ENCODE peak calls at places on chromosomes 7 and 10, in eight cellular contexts. U is Peyer's patch; R is A549; F is ovary; S is tibial nerve; G is right atrium auricular region; X is GM23338; O is CD8-positive, alpha-beta memory T cell. D is an unnamed sample.

GRCh38 chr10:82310839-82311238 is 435.8 kb downstream of the NRG3 start:
- DNase-seq in R (no peak), F (no peak), U (no peak), O (no peak), X (no peak), G (no peak), S (no peak), D (no peak)

GRCh38 chr7:43649755-43650274 is 66.9 kb downstream of the STK17A start:
- DNase-seq in R (no peak), U (peak; percentile 92), S (no peak), O (peak; percentile 89), X (no peak), F (no peak), G (no peak), D (no peak)

GRCh38 chr10:110399163-110400094 is 94.7 kb upstream of the SMNDC1 start:
- DNase-seq in X (no peak), U (peak; percentile 58), F (no peak), O (no peak), S (no peak), R (peak; percentile 90), G (no peak), D (peak; percentile 47)

GRCh38 chr7:34425194-34425593 is 232.8 kb upstream of the NPSR1 start:
- DNase-seq in O (no peak), F (no peak), G (no peak), S (no peak), U (no peak), R (no peak), X (no peak), D (no peak)

GRCh38 chr7:140899883-140900282 is 24.8 kb downstream of the BRAF start:
- DNase-seq in F (no peak), G (no peak), O (no peak), X (peak; percentile 53), U (no peak), R (no peak), S (no peak), D (no peak)

GRCh38 chr10:43054593-43054992 is 22.3 kb upstream of the RET start:
- DNase-seq in S (no peak), X (no peak), U (no peak), O (no peak), R (no peak), G (no peak), F (peak; percentile 4), D (no peak)

GRCh38 chr10:72889391-72889831 is 4.1 kb upstream of the OIT3 start:
- DNase-seq in X (no peak), S (no peak), F (no peak), O (no peak), U (no peak), R (no peak), G (no peak), D (no peak)

GRCh38 chr10:59362184-59362966 is at the start of gene FAM13C:
- DNase-seq in S (no peak), U (peak; percentile 65), F (peak; percentile 75), X (peak; percentile 85), R (peak; percentile 7), G (peak; percentile 68), O (no peak), D (peak; percentile 71)

GRCh38 chr10:7202804-7203203 is 208.0 kb downstream of the SFMBT2 start:
- DNase-seq in G (no peak), O (no peak), F (no peak), S (no peak), X (no peak), R (no peak), U (no peak), D (no peak)

GRCh38 chr10:118662228-118663035 is 67.0 kb upstream of the PRLHR start:
- DNase-seq in G (no peak), R (no peak), U (no peak), O (no peak), X (no peak), F (no peak), S (no peak), D (no peak)

GRCh38 chr10:36666451-36666850 is 458.9 kb upstream of the ANKRD30A start:
- DNase-seq in G (no peak), U (no peak), R (no peak), F (no peak), O (no peak), S (no peak), X (no peak), D (no peak)

GRCh38 chr10:26391701-26392695 is 46.1 kb upstream of the APBB1IP start:
- DNase-seq in G (no peak), O (no peak), R (no peak), F (no peak), S (no peak), X (peak; percentile 66), U (no peak), D (no peak)

GRCh38 chr10:110651044-110651958 is 7.2 kb downstream of the RBM20 start:
- DNase-seq in G (no peak), U (peak; percentile 57), R (no peak), F (no peak), S (no peak), O (no peak), X (no peak), D (peak; percentile 41)

GRCh38 chr10:62760401-62760800 is 44.1 kb upstream of the ADO start:
- DNase-seq in O (no peak), R (no peak), F (no peak), G (no peak), X (no peak), S (no peak), U (no peak), D (peak; percentile 19)

GRCh38 chr10:117865945-117866344 is 180.8 kb downstream of the RAB11FIP2 start:
- DNase-seq in O (no peak), R (no peak), U (no peak), X (no peak), F (no peak), S (no peak), G (no peak), D (no peak)

GRCh38 chr7:8823486-8823885 is 390.1 kb downstream of the NXPH1 start:
- DNase-seq in F (no peak), U (no peak), X (peak; percentile 21), R (no peak), G (no peak), S (no peak), O (no peak), D (no peak)

DNA sequence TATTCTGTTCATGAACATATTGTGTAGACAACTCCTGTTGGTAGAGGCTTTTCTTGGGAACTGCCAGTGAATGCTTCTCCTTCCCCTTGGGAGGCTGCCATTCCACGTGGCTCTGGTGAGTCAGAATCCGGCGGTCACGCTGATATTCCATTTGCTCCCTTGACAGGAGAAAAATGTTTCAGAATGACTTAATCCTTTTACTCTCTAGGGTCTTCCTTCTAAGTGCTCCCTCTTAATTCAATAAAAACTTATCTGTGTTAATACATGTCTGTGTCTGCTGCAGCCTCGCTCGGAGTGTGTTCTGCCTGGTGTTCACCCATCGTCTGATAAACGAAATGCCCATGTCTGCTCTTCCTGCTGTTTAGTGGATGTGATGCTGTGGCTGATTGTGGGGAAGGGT is 278.6 kb downstream of the ARHGAP12 start:
- DNase-seq in U (peak; percentile 60), R (no peak), O (no peak), X (no peak), G (peak; percentile 91), S (peak; percentile 70), F (peak; percentile 73), D (peak; percentile 67)
- H3K27ac ChIP-seq in U (no peak overlapping the region), R (no peak overlapping the region), O (no peak overlapping the region), X (no peak overlapping the region), G (peak overlapping the region; percentile 54), S (peak overlapping the region; percentile 7), F (no peak overlapping the region), D (peak overlapping the region; percentile 79)

GRCh38 chr7:30169585-30169978 is 34.8 kb downstream of the MTURN start:
- DNase-seq in R (no peak), U (no peak), S (no peak), F (no peak), O (no peak), G (no peak), X (no peak), D (no peak)
- H3K4me1 ChIP-seq in R (peaks cover 28% of the 10 kb centered on the region), U (no peaks in the 10 kb centered on the region), S (peaks cover 53% of the 10 kb centered on the region), F (peaks cover 4% of the 10 kb centered on the region), O (no peaks in the 10 kb centered on the region), G (peaks cover 23% of the 10 kb centered on the region), X (peaks cover 14% of the 10 kb centered on the region), D (peaks cover 24% of the 10 kb centered on the region)

DNA sequence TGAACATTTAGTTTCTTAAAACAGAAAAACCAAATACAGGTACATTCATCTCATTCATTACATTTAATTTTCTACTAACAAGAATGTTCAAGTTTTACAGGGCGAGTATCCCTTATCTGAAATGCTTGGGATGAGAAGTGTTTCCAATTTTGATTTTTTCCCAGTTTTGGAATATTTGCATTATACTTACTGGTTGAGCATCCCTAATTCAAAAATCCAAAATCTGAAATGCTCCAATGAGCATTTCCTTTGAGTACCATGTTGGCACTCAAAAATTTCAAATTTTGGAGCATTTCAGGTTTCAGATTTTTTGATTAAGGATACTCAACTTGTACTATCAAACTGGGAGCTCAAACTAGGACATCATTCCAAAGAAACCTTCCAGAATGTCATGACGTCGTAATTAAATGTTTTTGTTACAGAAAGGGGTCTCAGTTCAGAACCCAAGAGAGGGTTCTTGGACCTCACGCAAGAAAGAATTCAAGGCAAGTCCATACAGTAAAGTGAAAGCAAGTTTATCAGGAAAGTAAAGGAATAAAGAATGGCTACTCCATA is 90.8 kb upstream of the PIK3CG start:
- DNase-seq in G (no peak), O (no peak), F (no peak), U (no peak), X (no peak), S (no peak), R (no peak), D (no peak)
- H3K27ac ChIP-seq in G (no peak overlapping the region), O (peak overlapping the region; percentile 84), F (no peak overlapping the region), U (no peak overlapping the region), X (no peak overlapping the region), S (no peak overlapping the region), R (peak overlapping the region; percentile 82), D (no peak overlapping the region)

DNA sequence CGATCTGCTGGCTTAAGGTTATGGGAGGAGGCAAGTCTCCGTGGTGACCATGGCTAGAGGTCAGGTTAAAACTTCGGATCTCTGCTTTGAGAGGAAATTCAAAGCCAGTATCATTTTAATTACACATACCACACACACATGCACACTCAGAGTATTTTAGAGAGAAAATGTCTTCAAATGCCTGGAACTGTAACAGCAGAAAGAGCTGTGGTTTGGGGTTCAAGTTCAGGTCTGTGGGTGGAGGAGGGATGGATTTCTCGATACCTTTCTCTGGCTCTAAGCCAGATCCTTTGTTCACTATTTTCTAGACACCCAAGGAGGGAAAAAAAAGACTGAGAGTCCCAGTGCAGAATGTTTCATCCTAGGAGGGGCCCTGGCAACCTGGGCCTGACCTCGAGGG is 32.5 kb downstream of the ARL3 start:
- DNase-seq in G (no peak), R (no peak), S (no peak), F (no peak), X (no peak), O (no peak), U (no peak), D (no peak)
- H3K4me1 ChIP-seq in G (peaks cover 28% of the 10 kb centered on the region), R (peaks cover 4% of the 10 kb centered on the region), S (peaks cover 29% of the 10 kb centered on the region), F (peaks cover 16% of the 10 kb centered on the region), X (peaks cover 20% of the 10 kb centered on the region), O (peaks cover 11% of the 10 kb centered on the region), U (peaks cover 5% of the 10 kb centered on the region), D (peaks cover 23% of the 10 kb centered on the region)